ENCODE peak calls at places on chromosome 13, in four cellular contexts. One of them, this sample, is unnamed.
A peak's percentile ranks its signal among the peaks of the same experiment; 100 is the strongest.

GRCh38 chr13:62387642-62388041 is 972.0 kb upstream of the PCDH20 start:
- DNase-seq in testis: no peak
- DNase-seq in tibial nerve: no peak
- DNase-seq in sigmoid colon: no peak
- DNase-seq in this sample: no peak

GRCh38 chr13:31697290-31697689 is 42.0 kb upstream of the RXFP2 start:
- DNase-seq in testis: no peak
- DNase-seq in sigmoid colon: no peak
- DNase-seq in tibial nerve: no peak
- DNase-seq in this sample: no peak

GRCh38 chr13:45851171-45851889 is at the start of gene SIAH3:
- DNase-seq in tibial nerve: no peak
- DNase-seq in testis: peak; percentile 64
- DNase-seq in sigmoid colon: no peak
- DNase-seq in this sample: no peak

GRCh38 chr13:73327579-73327978 is 268.8 kb downstream of the KLF5 start:
- DNase-seq in tibial nerve: no peak
- DNase-seq in testis: no peak
- DNase-seq in sigmoid colon: no peak
- DNase-seq in this sample: no peak

GRCh38 chr13:75437582-75438318 is 44.2 kb downstream of the TBC1D4 start:
- DNase-seq in testis: no peak
- DNase-seq in tibial nerve: no peak
- DNase-seq in sigmoid colon: no peak
- DNase-seq in this sample: no peak

GRCh38 chr13:42066542-42066941 is 18.1 kb downstream of the DGKH start:
- DNase-seq in tibial nerve: no peak
- DNase-seq in testis: no peak
- DNase-seq in sigmoid colon: no peak
- DNase-seq in this sample: no peak

GRCh38 chr13:63010072-63010658 is 1594.5 kb upstream of the PCDH20 start:
- DNase-seq in testis: no peak
- DNase-seq in tibial nerve: no peak
- DNase-seq in sigmoid colon: no peak
- DNase-seq in this sample: no peak

GRCh38 chr13:32302461-32302860 is 12.7 kb downstream of the ZAR1L start:
- DNase-seq in sigmoid colon: no peak
- DNase-seq in tibial nerve: no peak
- DNase-seq in testis: no peak
- DNase-seq in this sample: no peak

GRCh38 chr13:35139591-35139990 is 197.5 kb downstream of the NBEA start:
- DNase-seq in sigmoid colon: no peak
- DNase-seq in tibial nerve: no peak
- DNase-seq in testis: no peak
- DNase-seq in this sample: no peak

GRCh38 chr13:47004022-47004421 is 107.2 kb upstream of the HTR2A start:
- DNase-seq in tibial nerve: no peak
- DNase-seq in sigmoid colon: no peak
- DNase-seq in testis: no peak
- DNase-seq in this sample: no peak

GRCh38 chr13:51230473-51231105 is 8.4 kb downstream of the FAM124A start:
- DNase-seq in sigmoid colon: peak; percentile 91
- DNase-seq in testis: peak; percentile 85
- DNase-seq in tibial nerve: peak; percentile 31
- DNase-seq in this sample: peak; percentile 38

GRCh38 chr13:93173656-93174055 is 53.0 kb upstream of the GPC6 start:
- DNase-seq in tibial nerve: no peak
- DNase-seq in testis: no peak
- DNase-seq in sigmoid colon: no peak
- DNase-seq in this sample: no peak

GRCh38 chr13:93786846-93787245 is 560.2 kb downstream of the GPC6 start:
- DNase-seq in sigmoid colon: no peak
- DNase-seq in tibial nerve: no peak
- DNase-seq in testis: no peak
- DNase-seq in this sample: no peak

GRCh38 chr13:101514695-101515275 is 62.3 kb downstream of the ITGBL1 start:
- DNase-seq in sigmoid colon: no peak
- DNase-seq in tibial nerve: no peak
- DNase-seq in testis: peak; percentile 59
- DNase-seq in this sample: no peak

GRCh38 chr13:74227476-74228158 is 93.4 kb upstream of the KLF12 start:
- DNase-seq in tibial nerve: no peak
- DNase-seq in sigmoid colon: no peak
- DNase-seq in testis: no peak
- DNase-seq in this sample: no peak

GRCh38 chr13:50275392-50276063 is 260.3 kb downstream of the KCNRG start:
- DNase-seq in testis: no peak
- DNase-seq in tibial nerve: no peak
- DNase-seq in sigmoid colon: no peak
- DNase-seq in this sample: no peak

GRCh38 chr13:98576215-98576945 is 527 bp downstream of the STK24 start:
- DNase-seq in tibial nerve: no peak
- DNase-seq in sigmoid colon: peak; percentile 82
- DNase-seq in testis: peak; percentile 55
- DNase-seq in this sample: peak; percentile 91

GRCh38 chr13:109785141-109785891 is 1.1 kb downstream of the IRS2 start:
- DNase-seq in testis: peak; percentile 55
- DNase-seq in tibial nerve: no peak
- DNase-seq in sigmoid colon: peak; percentile 76
- DNase-seq in this sample: peak; percentile 90

GRCh38 chr13:94950303-94950702 is 238.0 kb upstream of the SOX21 start:
- DNase-seq in testis: no peak
- DNase-seq in sigmoid colon: no peak
- DNase-seq in tibial nerve: no peak
- DNase-seq in this sample: no peak

GRCh38 chr13:98802548-98802947 is 50.1 kb upstream of the SLC15A1 start:
- DNase-seq in sigmoid colon: no peak
- DNase-seq in testis: no peak
- DNase-seq in tibial nerve: no peak
- DNase-seq in this sample: no peak

GRCh38 chr13:42574435-42575311 is 721 bp downstream of the TNFSF11 start:
- DNase-seq in testis: no peak
- DNase-seq in sigmoid colon: no peak
- DNase-seq in tibial nerve: no peak
- DNase-seq in this sample: no peak

GRCh38 chr13:44874886-44875630 is 114.2 kb downstream of the NUFIP1 start:
- DNase-seq in tibial nerve: no peak
- DNase-seq in sigmoid colon: no peak
- DNase-seq in testis: no peak
- DNase-seq in this sample: peak; percentile 52

GRCh38 chr13:19587635-19588300 is 26.4 kb upstream of the TPTE2 start:
- DNase-seq in testis: peak; percentile 62
- DNase-seq in tibial nerve: no peak
- DNase-seq in sigmoid colon: no peak
- DNase-seq in this sample: peak; percentile 48

GRCh38 chr13:31987071-31987470 is 44.5 kb upstream of the FRY start:
- DNase-seq in sigmoid colon: no peak
- DNase-seq in tibial nerve: no peak
- DNase-seq in testis: no peak
- DNase-seq in this sample: no peak

GRCh38 chr13:46479286-46479685 is 73.7 kb upstream of the LRCH1 start:
- DNase-seq in testis: no peak
- DNase-seq in tibial nerve: no peak
- DNase-seq in sigmoid colon: no peak
- DNase-seq in this sample: no peak

GRCh38 chr13:87123987-87124784 is 547.0 kb upstream of the SLITRK5 start:
- DNase-seq in testis: no peak
- DNase-seq in sigmoid colon: no peak
- DNase-seq in tibial nerve: no peak
- DNase-seq in this sample: peak; percentile 18

GRCh38 chr13:94966380-94966779 is 254.0 kb upstream of the SOX21 start:
- DNase-seq in testis: no peak
- DNase-seq in sigmoid colon: no peak
- DNase-seq in tibial nerve: no peak
- DNase-seq in this sample: no peak

GRCh38 chr13:78022164-78022877 is 103.7 kb upstream of the EDNRB start:
- DNase-seq in tibial nerve: no peak
- DNase-seq in testis: peak; percentile 18
- DNase-seq in sigmoid colon: no peak
- DNase-seq in this sample: peak; percentile 32

GRCh38 chr13:67299072-67299635 is 69.0 kb upstream of the PCDH9 start:
- DNase-seq in sigmoid colon: no peak
- DNase-seq in testis: no peak
- DNase-seq in tibial nerve: no peak
- DNase-seq in this sample: no peak

GRCh38 chr13:90526711-90527110 is 820.8 kb upstream of the MIR17HG start:
- DNase-seq in tibial nerve: no peak
- DNase-seq in testis: no peak
- DNase-seq in sigmoid colon: no peak
- DNase-seq in this sample: no peak

GRCh38 chr13:21747456-21747855 is 76.6 kb downstream of the FGF9 start:
- DNase-seq in testis: no peak
- DNase-seq in tibial nerve: no peak
- DNase-seq in sigmoid colon: no peak
- DNase-seq in this sample: no peak

GRCh38 chr13:106484084-106484754 is 51.2 kb downstream of the EFNB2 start:
- DNase-seq in testis: no peak
- DNase-seq in sigmoid colon: no peak
- DNase-seq in tibial nerve: no peak
- DNase-seq in this sample: no peak

GRCh38 chr13:33207616-33207964 is 78.0 kb downstream of the STARD13 start:
- DNase-seq in sigmoid colon: no peak
- DNase-seq in tibial nerve: no peak
- DNase-seq in testis: no peak
- DNase-seq in this sample: no peak

GRCh38 chr13:110798595-110798994 is 85.1 kb downstream of the ING1 start:
- DNase-seq in tibial nerve: no peak
- DNase-seq in testis: no peak
- DNase-seq in sigmoid colon: no peak
- DNase-seq in this sample: no peak

GRCh38 chr13:114248011-114248410 is 13.3 kb downstream of the CDC16 start:
- DNase-seq in testis: no peak
- DNase-seq in tibial nerve: no peak
- DNase-seq in sigmoid colon: no peak
- DNase-seq in this sample: no peak

GRCh38 chr13:114244637-114245036 is 9.9 kb downstream of the CDC16 start:
- DNase-seq in tibial nerve: no peak
- DNase-seq in sigmoid colon: no peak
- DNase-seq in testis: no peak
- DNase-seq in this sample: no peak

DNA sequence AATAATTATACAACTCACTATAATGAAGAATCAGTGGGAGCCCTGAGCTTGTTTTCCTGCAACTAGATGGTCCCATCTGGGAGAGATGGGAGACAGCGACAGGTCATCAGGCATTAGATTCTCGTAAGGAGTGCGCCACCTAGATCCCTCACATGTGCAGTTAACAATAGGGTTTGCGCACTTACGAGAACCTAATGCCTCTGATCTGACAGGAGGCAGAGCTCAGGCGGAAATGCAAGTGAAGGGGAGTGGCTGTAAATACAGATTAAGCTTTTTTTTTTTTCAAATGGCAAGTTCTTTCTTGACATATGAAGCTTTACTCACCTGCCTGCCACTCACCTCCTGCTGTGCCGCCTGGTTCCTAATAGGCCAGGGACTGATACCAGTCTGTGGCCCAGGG is 14.4 kb downstream of the CDC16 start:
- DNase-seq in testis: no peak
- DNase-seq in tibial nerve: no peak
- DNase-seq in sigmoid colon: no peak
- DNase-seq in this sample: no peak
- TF ChIP-seq CTCF in testis: no peak
- TF ChIP-seq CTCF in tibial nerve: no peak
- TF ChIP-seq CTCF in sigmoid colon: no peak
- TF ChIP-seq CTCF in this sample: no peak

GRCh38 chr13:102798653-102799543 is at the start of the genes BIVM and POGLUT2:
- DNase-seq in testis: peak; percentile 94
- DNase-seq in sigmoid colon: peak; percentile 96
- DNase-seq in tibial nerve: peak; percentile 83
- DNase-seq in this sample: peak; percentile 98
- TF ChIP-seq POLR2A in testis: no peak
- TF ChIP-seq POLR2A in sigmoid colon: no peak
- TF ChIP-seq POLR2A in tibial nerve: no peak
- TF ChIP-seq POLR2A in this sample: no peak

GRCh38 chr13:76822691-76823267 is 63.4 kb downstream of the KCTD12 start:
- DNase-seq in testis: no peak
- DNase-seq in tibial nerve: no peak
- DNase-seq in sigmoid colon: no peak
- DNase-seq in this sample: no peak
- TF ChIP-seq CTCF in testis: no peak
- TF ChIP-seq CTCF in tibial nerve: no peak
- TF ChIP-seq CTCF in sigmoid colon: no peak
- TF ChIP-seq CTCF in this sample: no peak

GRCh38 chr13:113972451-113973217 is 1.2 kb downstream of the C13orf46 start:
- DNase-seq in testis: no peak
- DNase-seq in tibial nerve: no peak
- DNase-seq in sigmoid colon: peak; percentile 54
- DNase-seq in this sample: no peak

GRCh38 chr13:113971471-113972231 is 2.2 kb downstream of the C13orf46 start:
- DNase-seq in sigmoid colon: peak; percentile 61
- DNase-seq in testis: no peak
- DNase-seq in tibial nerve: no peak
- DNase-seq in this sample: no peak

GRCh38 chr13:113969973-113970611 is 3.8 kb downstream of the C13orf46 start:
- DNase-seq in tibial nerve: no peak
- DNase-seq in sigmoid colon: peak; percentile 32
- DNase-seq in testis: no peak
- DNase-seq in this sample: no peak

GRCh38 chr13:113969311-113969972 is 4.4 kb downstream of the C13orf46 start:
- DNase-seq in sigmoid colon: peak; percentile 64
- DNase-seq in testis: no peak
- DNase-seq in tibial nerve: peak; percentile 9
- DNase-seq in this sample: peak; percentile 85

DNA sequence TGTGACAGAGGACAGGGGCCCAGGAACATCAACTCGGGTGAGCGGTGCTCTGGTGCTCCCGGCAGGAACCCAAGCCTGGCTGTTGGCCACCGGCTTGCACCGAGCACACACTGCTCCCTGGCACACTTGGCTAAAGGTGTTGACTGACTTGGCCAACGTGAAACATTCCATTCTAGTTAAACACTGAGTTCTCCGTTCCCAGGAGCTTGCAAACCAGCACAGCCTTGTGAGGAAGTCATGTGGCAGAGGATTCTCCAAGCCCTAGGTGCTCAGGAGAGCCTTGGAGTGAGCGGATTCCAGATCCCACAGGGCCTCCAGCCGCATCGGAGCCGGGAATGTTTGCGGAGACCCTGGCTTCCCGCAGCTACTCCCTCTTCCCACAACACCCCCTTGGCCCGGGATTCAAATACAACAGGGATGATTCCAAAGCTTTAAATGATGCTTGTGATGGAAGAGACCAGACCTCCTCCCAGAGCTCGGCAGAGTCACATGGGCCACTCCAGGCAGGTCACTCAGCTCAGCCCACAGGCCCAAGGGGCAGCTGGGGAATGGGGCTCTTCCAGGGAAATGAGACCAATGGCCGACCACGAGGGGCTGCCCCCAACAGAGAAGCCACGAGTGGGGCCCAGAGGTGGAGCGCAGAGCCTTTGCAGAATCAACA is 2.9 kb downstream of the C13orf46 start:
- DNase-seq in testis: no peak
- DNase-seq in sigmoid colon: peak; percentile 86
- DNase-seq in tibial nerve: no peak
- DNase-seq in this sample: peak; percentile 66
- TF ChIP-seq POLR2A in testis: no peak
- TF ChIP-seq POLR2A in sigmoid colon: no peak
- TF ChIP-seq POLR2A in tibial nerve: no peak
- TF ChIP-seq POLR2A in this sample: no peak

This sample was measured in lower leg skin.